ENCODE peak calls at places on chromosomes 3 and 15, in ten cellular contexts. E is CD8-positive, alpha-beta T cell; L is pancreas; Z is progenitor cell of endocrine pancreas; U is IMR-90; S is nephron progenitor cell; W is WTC11; C is A549; P is ovary; F is endothelial cell. V is an unnamed sample.

GRCh38 chr3:122890077-122890484 is 95.2 kb downstream of the SLC49A4 start:
- DNase-seq in E (no peak), L (no peak), Z (no peak), U (peak; percentile 42), S (peak; percentile 16), W (peak; percentile 32), C (no peak), P (no peak), F (no peak), V (no peak)

GRCh38 chr15:58934521-58934920 is 1.0 kb upstream of the SLTM start:
- DNase-seq in E (no peak), L (no peak), Z (no peak), U (no peak), S (no peak), W (no peak), C (no peak), P (no peak), F (no peak), V (no peak)

GRCh38 chr3:52181543-52181942 is 16.4 kb upstream of the ALAS1 start:
- DNase-seq in E (no peak), L (no peak), Z (no peak), U (peak; percentile 72), S (no peak), W (no peak), C (no peak), P (no peak), F (no peak), V (no peak)

GRCh38 chr3:135736740-135737139 is 228.8 kb upstream of the PPP2R3A start:
- DNase-seq in E (no peak), L (no peak), Z (no peak), U (peak; percentile 5), S (no peak), W (peak; percentile 76), C (peak; percentile 20), P (no peak), F (peak; percentile 39), V (no peak)

GRCh38 chr3:22734207-22734606 is 468.9 kb upstream of the UBE2E2 start:
- DNase-seq in E (no peak), L (no peak), Z (no peak), U (no peak), S (no peak), W (no peak), C (no peak), P (no peak), F (no peak), V (no peak)

GRCh38 chr3:72776-73175 is 123.8 kb upstream of the CHL1 start:
- DNase-seq in E (no peak), L (no peak), Z (no peak), U (no peak), S (no peak), W (no peak), C (no peak), P (no peak), F (no peak), V (no peak)

GRCh38 chr3:156749244-156749643 is 74.9 kb downstream of the TIPARP start:
- DNase-seq in E (no peak), L (no peak), Z (no peak), U (peak; percentile 64), S (peak; percentile 38), W (no peak), C (no peak), P (no peak), F (no peak), V (no peak)

GRCh38 chr3:170563712-170564423 is 22.0 kb downstream of the SLC7A14 start:
- DNase-seq in E (no peak), L (no peak), Z (no peak), U (peak; percentile 82), S (no peak), W (no peak), C (no peak), P (no peak), F (no peak), V (no peak)

GRCh38 chr3:138186216-138186615 is 885 bp upstream of the ARMC8 start:
- DNase-seq in E (no peak), L (no peak), Z (no peak), U (no peak), S (no peak), W (no peak), C (peak; percentile 14), P (no peak), F (no peak), V (no peak)

GRCh38 chr3:2614578-2614977 is 495.6 kb downstream of the IL5RA start:
- DNase-seq in E (no peak), L (no peak), Z (no peak), U (no peak), S (no peak), W (no peak), C (no peak), P (no peak), F (no peak), V (no peak)

GRCh38 chr15:92963794-92964193 is 63.7 kb downstream of the CHD2 start:
- DNase-seq in E (no peak), L (no peak), Z (no peak), U (no peak), S (no peak), W (no peak), C (no peak), P (no peak), F (no peak), V (no peak)

GRCh38 chr3:4061201-4061600 is 242.0 kb upstream of the SETMAR start:
- DNase-seq in E (no peak), L (no peak), Z (no peak), U (no peak), S (no peak), W (no peak), C (no peak), P (no peak), F (no peak), V (no peak)

GRCh38 chr3:194218646-194219453 is 82.9 kb downstream of the HES1 start:
- DNase-seq in E (no peak), L (no peak), Z (no peak), U (no peak), S (no peak), W (no peak), C (no peak), P (no peak), F (no peak), V (no peak)

DNA sequence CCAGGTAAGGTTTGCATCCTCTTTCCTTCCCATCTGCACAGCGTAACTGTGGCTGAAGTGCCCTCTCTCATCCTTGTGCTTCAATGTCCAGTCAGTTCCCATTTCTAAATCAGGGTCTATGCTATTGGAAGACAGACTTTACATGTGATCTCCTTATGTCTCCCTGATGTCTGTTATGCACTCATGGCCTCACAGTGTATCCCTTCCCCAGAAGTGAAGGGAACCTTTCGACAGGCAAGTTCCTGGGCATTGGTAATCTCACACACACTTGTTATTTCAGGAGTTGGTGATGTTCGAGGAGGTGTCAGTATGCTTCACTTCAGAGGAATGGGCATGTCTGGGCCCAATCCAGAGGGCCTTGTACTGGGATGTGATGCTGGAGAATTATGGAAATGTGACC is 7.4 kb downstream of the ZNF197 start:
- DNase-seq in E (no peak), L (no peak), Z (no peak), U (no peak), S (no peak), W (no peak), C (no peak), P (no peak), F (no peak), V (no peak)
- TF ChIP-seq CTCF in E (no peak), L (no peak), Z (no peak), U (no peak), S (no peak), W (no peak), C (no peak), P (no peak), F (no peak), V (no peak)

DNA sequence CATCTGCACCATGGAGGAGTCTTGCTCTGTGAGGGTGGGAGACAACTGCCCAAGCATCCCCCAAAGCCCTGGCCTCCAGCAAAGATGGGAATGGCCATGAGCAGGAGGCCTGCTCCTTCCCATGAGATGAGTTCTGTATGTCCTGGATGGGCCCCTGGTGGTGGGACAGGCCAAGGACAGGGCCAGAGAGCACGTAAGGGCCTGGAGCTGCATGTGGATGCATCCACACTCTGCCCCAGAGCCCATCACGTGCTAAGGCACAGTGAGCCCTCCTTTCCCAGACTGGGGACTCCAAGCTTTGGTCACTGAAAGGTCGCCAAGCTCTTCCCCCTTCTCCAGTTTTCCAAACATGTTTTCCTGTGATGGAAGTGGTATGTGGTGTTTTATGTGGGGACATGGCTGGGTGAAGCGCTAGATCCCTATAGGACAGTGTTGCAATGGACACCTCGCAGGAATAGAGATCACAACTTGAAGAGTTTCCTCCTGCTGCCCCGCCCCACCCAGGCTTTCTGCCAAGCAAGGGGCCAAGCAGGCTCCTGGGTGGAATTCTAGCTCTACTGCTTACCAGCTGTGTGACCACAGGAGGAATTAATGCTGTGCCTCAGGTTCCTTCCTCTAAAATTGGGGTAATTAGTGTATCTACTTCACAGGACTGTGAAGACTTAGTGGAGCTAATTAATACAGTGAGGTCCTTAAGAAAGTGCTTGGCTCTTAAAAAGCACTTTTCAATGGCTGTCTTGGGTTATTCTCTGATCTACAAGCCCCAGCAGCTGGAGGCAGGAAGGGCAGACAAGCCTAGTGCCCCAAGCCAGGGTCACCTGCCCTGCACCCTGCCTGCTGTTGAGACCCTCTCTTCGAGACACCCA is 106.4 kb upstream of the RPL32 start:
- DNase-seq in E (no peak), L (no peak), Z (no peak), U (peak; percentile 68), S (no peak), W (no peak), C (no peak), P (peak; percentile 65), F (no peak), V (no peak)
- TF ChIP-seq CTCF in E (no peak), L (no peak), Z (peak; percentile 20), U (peak; percentile 11), S (no peak), W (no peak), C (no peak), P (no peak), F (no peak), V (no peak)

GRCh38 chr3:154904328-154904727 is 175.8 kb upstream of the MME start:
- DNase-seq in E (no peak), L (no peak), Z (no peak), U (peak; percentile 54), S (peak; percentile 3), W (no peak), C (peak; percentile 11), P (no peak), F (no peak), V (no peak)
- TF ChIP-seq CTCF in E (no peak), L (no peak), Z (peak; percentile 54), U (peak; percentile 58), S (peak; percentile 42), W (peak; percentile 27), C (no peak), P (no peak), F (peak; percentile 43), V (no peak)

DNA sequence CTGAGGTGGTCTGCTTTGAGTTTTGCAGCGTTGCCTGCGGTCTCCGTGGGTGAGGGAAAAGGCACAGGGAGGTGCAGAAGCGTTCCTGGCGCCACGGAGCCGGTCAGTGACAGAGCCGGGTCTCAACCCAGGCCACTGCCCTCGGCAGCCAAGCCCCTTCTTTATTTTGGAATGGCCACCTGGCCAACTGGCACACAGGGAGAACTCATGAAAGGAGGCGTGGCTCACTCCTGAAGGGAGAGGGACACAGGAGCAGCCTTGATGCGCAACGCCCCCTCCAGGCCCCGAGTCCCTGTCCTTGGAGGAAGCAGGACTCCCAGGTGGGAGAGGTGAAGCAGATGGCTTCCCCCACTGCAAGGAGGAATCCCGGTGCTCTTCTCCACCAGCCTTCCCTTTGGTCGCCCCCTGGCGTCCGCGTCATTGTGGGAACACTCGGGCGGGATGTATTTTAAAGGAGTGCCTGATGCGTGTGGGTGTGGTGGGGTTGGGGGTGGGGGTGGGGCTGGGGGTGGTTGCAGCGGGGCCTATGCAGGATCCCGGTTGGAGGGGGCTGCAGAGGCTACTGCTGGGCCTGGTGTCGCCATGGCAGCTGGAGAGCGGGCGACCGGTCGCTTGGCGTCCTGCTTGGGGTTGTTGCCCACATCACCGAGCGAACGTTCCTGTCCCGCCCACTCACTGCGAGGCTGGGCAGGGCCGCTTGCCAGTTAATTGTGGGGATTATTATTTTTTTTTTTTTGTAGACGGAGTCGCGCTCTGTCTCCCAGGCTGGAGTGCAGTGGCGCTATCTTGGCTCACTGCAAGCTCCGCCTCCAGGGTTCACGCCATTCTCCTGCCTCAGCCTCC is 32.6 kb downstream of the APBA2 start:
- DNase-seq in E (no peak), L (peak; percentile 54), Z (peak; percentile 32), U (no peak), S (peak; percentile 60), W (peak; percentile 91), C (peak; percentile 75), P (no peak), F (peak; percentile 77), V (no peak)
- TF ChIP-seq CTCF in E (no peak), L (no peak), Z (peak; percentile 50), U (no peak), S (peak; percentile 20), W (no peak), C (peak; percentile 57), P (no peak), F (peak; percentile 39), V (no peak)